ENCODE peak calls at places on chromosomes 11 and 22, in seven cellular contexts. P is K562, N is right lobe of liver, E is lung, S is gastrocnemius medialis, C is sigmoid colon, I is coronary artery. F is an unnamed sample.
A peak's percentile ranks its signal among the peaks of the same experiment; 100 is the strongest.

GRCh38 chr22:47655930-47656329 is 893.5 kb downstream of the TBC1D22A start:
- DNase-seq in E (no peak), N (no peak), S (no peak), C (no peak), P (no peak), I (no peak), F (no peak)

GRCh38 chr11:45885921-45886721 is 670 bp downstream of the MAPK8IP1 start:
- DNase-seq in E (no peak), P (no peak), S (no peak), N (no peak), C (no peak), I (no peak), F (no peak)

GRCh38 chr11:37474889-37475288 is 876.9 kb upstream of the RAG2 start:
- DNase-seq in S (no peak), C (no peak), N (no peak), I (no peak), E (no peak), P (no peak), F (no peak)

GRCh38 chr22:21669026-21669425 is 3.2 kb downstream of the PPIL2 start:
- DNase-seq in N (no peak), E (no peak), I (no peak), P (no peak), S (no peak), C (no peak), F (no peak)

GRCh38 chr22:44271010-44271500 is 41.7 kb downstream of the SHISAL1 start:
- DNase-seq in C (no peak), E (no peak), S (no peak), I (no peak), P (no peak), N (no peak), F (no peak)

GRCh38 chr22:23281406-23282088 is 101.2 kb downstream of the BCR start:
- DNase-seq in C (peak; percentile 93), P (peak; percentile 100), E (peak; percentile 86), N (peak; percentile 76), S (peak; percentile 62), I (peak; percentile 93), F (peak; percentile 27)

GRCh38 chr11:19519912-19520641 is 192.6 kb upstream of the NAV2 start:
- DNase-seq in S (no peak), E (no peak), I (peak; percentile 55), N (no peak), P (no peak), C (no peak), F (no peak)

GRCh38 chr22:37201066-37201820 is 11.0 kb downstream of the SSTR3 start:
- DNase-seq in P (no peak), N (peak; percentile 10), S (no peak), E (no peak), I (no peak), C (peak; percentile 48), F (no peak)

GRCh38 chr11:2531277-2531986 is 86.6 kb downstream of the KCNQ1 start:
- DNase-seq in C (peak; percentile 82), N (peak; percentile 80), P (peak; percentile 82), I (no peak), E (peak; percentile 74), S (no peak), F (no peak)

GRCh38 chr11:77819921-77820564 is 479 bp downstream of the RSF1 start:
- DNase-seq in C (peak; percentile 77), I (peak; percentile 76), N (peak; percentile 65), E (peak; percentile 44), P (peak; percentile 81), S (peak; percentile 34), F (no peak)

GRCh38 chr11:77820565-77821348 is at the start of the genes AAMDC and RSF1:
- DNase-seq in P (peak; percentile 94), N (peak; percentile 99), S (peak; percentile 99), C (peak; percentile 99), I (peak; percentile 99), E (peak; percentile 99), F (peak; percentile 95)

GRCh38 chr11:77819411-77819920 is 1.1 kb downstream of the RSF1 start:
- DNase-seq in N (peak; percentile 87), S (peak; percentile 78), C (peak; percentile 91), E (peak; percentile 85), P (peak; percentile 47), I (peak; percentile 89), F (peak; percentile 39)

GRCh38 chr11:77823775-77824174 is 2.8 kb downstream of the AAMDC start:
- DNase-seq in P (no peak), S (no peak), C (no peak), I (no peak), N (no peak), E (no peak), F (no peak)

GRCh38 chr11:77821349-77821851 is 456 bp downstream of the AAMDC start:
- DNase-seq in P (no peak), I (peak; percentile 78), E (peak; percentile 44), N (peak; percentile 31), S (no peak), C (peak; percentile 71), F (no peak)
- H3K27ac ChIP-seq in P (peak overlapping the region; percentile 62), I (peak overlapping the region; percentile 97), E (peak overlapping the region; percentile 81), N (peak overlapping the region; percentile 23), S (peak overlapping the region; percentile 99), C (peak overlapping the region; percentile 98), F (peak overlapping the region; percentile 95)

GRCh38 chr11:94543695-94544581 is at the start of gene FUT4:
- DNase-seq in N (peak; percentile 93), S (peak; percentile 74), C (peak; percentile 93), I (peak; percentile 91), P (peak; percentile 86), E (peak; percentile 92), F (peak; percentile 30)
- TF ChIP-seq CTCF in N (no peak), S (no peak), C (no peak), I (no peak), P (no peak), E (no peak), F (no peak)

GRCh38 chr11:79920480-79920879 is 479.6 kb upstream of the TENM4 start:
- DNase-seq in C (no peak), N (no peak), I (no peak), E (no peak), P (no peak), S (no peak), F (no peak)
- H3K4me3 ChIP-seq in C (no peak overlapping the region), N (no peak overlapping the region), I (no peak overlapping the region), E (no peak overlapping the region), P (no peak overlapping the region), S (no peak overlapping the region), F (no peak overlapping the region)

DNA sequence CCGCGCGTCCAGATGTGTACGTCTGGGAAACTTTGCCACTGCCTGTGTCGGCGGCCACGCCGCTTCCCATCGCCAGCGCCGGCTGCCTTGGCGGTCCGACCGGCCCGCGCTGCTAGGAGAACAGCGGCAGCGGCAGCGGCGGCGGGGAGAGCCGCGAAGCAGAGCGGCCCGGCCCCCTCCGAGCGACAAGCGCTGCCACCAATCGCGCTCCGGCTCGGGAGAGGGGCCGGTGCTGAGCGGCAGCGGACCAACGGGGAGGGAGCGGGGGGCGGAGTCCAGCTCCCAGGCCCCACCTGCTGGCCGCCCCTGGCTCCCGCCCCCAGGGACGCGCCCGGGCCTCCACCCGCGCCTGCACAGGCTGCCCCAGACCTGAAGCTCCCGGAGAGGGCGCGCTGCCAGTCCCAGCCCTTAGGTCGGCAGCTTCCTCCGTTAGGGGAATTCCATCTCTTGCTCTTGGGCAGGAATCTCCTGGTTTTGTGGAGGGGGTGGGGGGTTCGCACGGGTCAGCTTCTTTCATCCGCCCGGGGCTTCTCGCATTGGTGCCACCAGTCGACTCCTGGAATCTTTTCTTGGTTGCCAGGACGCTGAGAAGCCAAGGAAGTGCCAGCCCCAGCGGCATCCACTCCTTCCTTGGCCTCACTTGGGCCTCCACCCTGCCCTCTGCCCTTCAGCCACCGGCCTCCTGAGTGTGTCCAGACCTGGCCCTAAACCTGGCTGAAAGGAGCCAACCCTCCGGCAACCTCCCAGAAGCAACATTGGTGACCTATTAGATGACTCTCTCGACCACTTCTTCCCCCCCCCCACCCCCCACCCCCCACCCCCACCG is at the start of gene GALNT18:
- DNase-seq in P (peak; percentile 100), N (peak; percentile 96), S (peak; percentile 89), E (peak; percentile 90), C (peak; percentile 97), I (peak; percentile 92), F (no peak)
- H3K27ac ChIP-seq in P (no peak within 1 kb of the TSS), N (no peak within 1 kb of the TSS), S (peak within 1 kb of the TSS; percentile 88), E (peak within 1 kb of the TSS; percentile 75), C (peak within 1 kb of the TSS; percentile 85), I (peak within 1 kb of the TSS; percentile 87), F (peak within 1 kb of the TSS; percentile 66)

GRCh38 chr11:117618956-117619355 is 178.1 kb downstream of the DSCAML1 start:
- DNase-seq in S (no peak), N (no peak), I (no peak), C (peak; percentile 57), E (no peak), P (no peak), F (no peak)

GRCh38 chr11:117620659-117621058 is 176.4 kb downstream of the DSCAML1 start:
- DNase-seq in I (no peak), E (no peak), S (no peak), P (no peak), N (no peak), C (no peak), F (no peak)

GRCh38 chr11:117623831-117624271 is 173.2 kb downstream of the DSCAML1 start:
- DNase-seq in N (no peak), C (no peak), P (no peak), S (no peak), E (no peak), I (no peak), F (no peak)

GRCh38 chr11:117620131-117620530 is 176.9 kb downstream of the DSCAML1 start:
- DNase-seq in N (no peak), S (no peak), P (no peak), C (peak; percentile 18), I (no peak), E (no peak), F (no peak)

GRCh38 chr11:117621226-117621625 is 175.8 kb downstream of the DSCAML1 start:
- DNase-seq in P (peak; percentile 59), S (no peak), N (no peak), C (no peak), E (no peak), I (no peak), F (no peak)
- TF ChIP-seq CTCF in P (peak; percentile 43), S (no peak), N (peak; percentile 19), C (no peak), E (no peak), I (no peak), F (no peak)

GRCh38 chr11:103532133-103532788 is 423.0 kb downstream of the DYNC2H1 start:
- DNase-seq in I (no peak), N (no peak), E (no peak), C (no peak), S (no peak), P (no peak), F (no peak)
- H3K4me3 ChIP-seq in I (no peak overlapping the region), N (no peak overlapping the region), E (no peak overlapping the region), C (no peak overlapping the region), S (no peak overlapping the region), P (no peak overlapping the region), F (no peak overlapping the region)

F was measured in esophagus squamous epithelium.